ENCODE peak calls at places on chromosomes 11 and 22, in seven cellular contexts. S, Y, D, B, W, L and H are unnamed samples.
A peak's percentile ranks its signal among the peaks of the same experiment; 100 is the strongest.

GRCh38 chr11:121645596-121645995 is 192.8 kb upstream of the SORL1-AS1 start:
- DNase-seq in Y (no peak), W (no peak), D (peak; percentile 68), S (no peak), L (no peak), B (no peak), H (no peak)

GRCh38 chr22:19963863-19964642 is 22.4 kb upstream of the TXNRD2 start:
- DNase-seq in S (no peak), Y (peak; percentile 48), D (no peak), W (no peak), B (no peak), L (no peak), H (no peak)

GRCh38 chr22:28741200-28741757 is 341 bp downstream of the CHEK2 start:
- DNase-seq in Y (no peak), L (no peak), S (no peak), B (no peak), D (no peak), W (no peak), H (no peak)

GRCh38 chr11:2206291-2206690 is 34.7 kb upstream of the TH start:
- DNase-seq in B (no peak), W (peak; percentile 4), L (peak; percentile 45), S (no peak), Y (no peak), D (no peak), H (no peak)

GRCh38 chr11:120576606-120577005 is 65.1 kb downstream of the GRIK4 start:
- DNase-seq in D (no peak), S (no peak), W (no peak), Y (no peak), B (no peak), L (peak; percentile 14), H (no peak)

GRCh38 chr11:80136991-80137390 is 696.2 kb upstream of the TENM4 start:
- DNase-seq in D (no peak), W (no peak), Y (no peak), L (no peak), B (no peak), S (no peak), H (no peak)

GRCh38 chr11:21190181-21190580 is 520.8 kb downstream of the NELL1 start:
- DNase-seq in Y (no peak), D (no peak), S (no peak), L (no peak), B (no peak), W (no peak), H (no peak)

GRCh38 chr11:69799097-69799496 is 20.1 kb downstream of the FGF3 start:
- DNase-seq in L (no peak), B (no peak), S (no peak), W (no peak), Y (peak; percentile 46), D (no peak), H (no peak)

GRCh38 chr11:44506375-44507016 is 59.0 kb upstream of the CD82 start:
- DNase-seq in Y (no peak), B (peak; percentile 44), S (no peak), L (peak; percentile 28), W (no peak), D (no peak), H (peak; percentile 63)

GRCh38 chr11:84645988-84646689 is 981.0 kb downstream of the DLG2 start:
- DNase-seq in B (no peak), D (no peak), W (peak; percentile 57), L (no peak), S (peak; percentile 20), Y (no peak), H (no peak)

GRCh38 chr11:63494936-63495335 is 4.0 kb upstream of the PLAAT5 start:
- DNase-seq in W (peak; percentile 65), L (no peak), B (no peak), D (no peak), Y (no peak), S (no peak), H (no peak)

GRCh38 chr11:71990721-71991120 is 8.0 kb upstream of the IL18BP start:
- DNase-seq in S (no peak), Y (no peak), B (no peak), D (no peak), W (no peak), L (no peak), H (no peak)

GRCh38 chr11:7353100-7353499 is 101.4 kb downstream of the SYT9 start:
- DNase-seq in S (peak; percentile 11), W (no peak), D (no peak), Y (no peak), L (no peak), B (peak; percentile 22), H (peak; percentile 8)

GRCh38 chr11:3126207-3126865 is 38.8 kb downstream of the OSBPL5 start:
- DNase-seq in S (peak; percentile 93), D (no peak), Y (peak; percentile 55), L (peak; percentile 75), B (peak; percentile 79), W (peak; percentile 27), H (no peak)

GRCh38 chr11:126917531-126918204 is 82.9 kb downstream of the KIRREL3 start:
- DNase-seq in Y (no peak), S (no peak), D (peak; percentile 99), B (no peak), L (no peak), W (no peak), H (peak; percentile 45)

GRCh38 chr22:41197808-41198585 is 7.1 kb upstream of the L3MBTL2 start:
- DNase-seq in W (peak; percentile 40), S (peak; percentile 56), D (no peak), B (no peak), Y (peak; percentile 57), L (no peak), H (peak; percentile 43)

GRCh38 chr11:88281317-88281712 is 56.2 kb downstream of the CTSC start:
- DNase-seq in D (no peak), S (no peak), W (no peak), L (no peak), B (no peak), Y (no peak), H (no peak)

GRCh38 chr11:86047275-86047991 is 21.5 kb downstream of the PICALM start:
- DNase-seq in D (peak; percentile 54), Y (no peak), B (no peak), S (no peak), L (no peak), W (no peak), H (no peak)

GRCh38 chr22:20444325-20444724 is 6.7 kb upstream of the SCARF2 start:
- DNase-seq in Y (no peak), D (no peak), S (no peak), B (no peak), L (no peak), W (no peak), H (no peak)

GRCh38 chr22:19231986-19232385 is 53.5 kb upstream of the SLC25A1 start:
- DNase-seq in D (no peak), L (no peak), W (no peak), S (no peak), B (no peak), Y (no peak), H (no peak)

GRCh38 chr11:35619030-35619753 is 932 bp downstream of the FJX1 start:
- DNase-seq in B (no peak), L (peak; percentile 67), S (peak; percentile 8), Y (peak; percentile 63), W (peak; percentile 47), D (peak; percentile 37), H (no peak)

DNA sequence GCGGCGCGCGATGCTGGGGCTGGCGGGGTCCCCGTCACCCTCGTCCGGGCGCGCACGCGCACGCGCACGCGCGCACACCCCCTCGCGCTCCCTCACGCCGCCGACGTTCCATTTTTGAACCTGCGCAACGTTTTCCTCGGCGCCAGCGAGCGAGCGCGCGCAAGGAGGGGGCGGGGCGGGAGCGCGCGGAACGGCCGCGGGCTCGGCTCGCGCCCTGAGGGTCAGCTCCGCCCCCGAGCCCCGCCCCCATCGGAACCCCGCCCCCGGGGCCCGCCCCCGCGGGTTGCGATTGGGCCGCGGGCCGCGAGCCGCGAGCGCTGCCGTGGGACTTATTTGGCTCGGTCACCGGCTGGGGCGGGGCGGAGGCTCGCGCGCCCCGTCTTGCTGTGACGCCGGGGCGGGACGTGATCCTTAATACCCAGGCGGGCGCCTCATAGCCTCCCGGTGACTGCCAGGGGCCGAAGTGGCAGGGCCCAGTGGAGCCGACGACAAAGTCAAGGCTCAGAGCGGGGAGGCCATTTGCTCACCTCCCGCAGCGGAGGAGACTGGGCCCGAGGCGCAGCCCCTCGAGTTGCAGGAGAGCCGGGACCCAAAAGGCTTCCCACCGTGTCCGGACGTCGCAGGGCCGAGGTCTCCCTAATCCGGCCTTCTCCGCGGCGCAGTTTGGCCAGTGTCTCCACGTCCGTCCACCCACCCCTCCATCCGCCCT is at the start of gene CBX7:
- DNase-seq in Y (peak; percentile 97), D (peak; percentile 76), S (peak; percentile 94), L (peak; percentile 98), W (peak; percentile 95), B (peak; percentile 74), H (peak; percentile 88)
- TF ChIP-seq POLR2A in Y (peak; percentile 66), D (no peak), S (peak; percentile 73), L (peak; percentile 88), W (peak; percentile 69), B (no peak), H (peak; percentile 34)

DNA sequence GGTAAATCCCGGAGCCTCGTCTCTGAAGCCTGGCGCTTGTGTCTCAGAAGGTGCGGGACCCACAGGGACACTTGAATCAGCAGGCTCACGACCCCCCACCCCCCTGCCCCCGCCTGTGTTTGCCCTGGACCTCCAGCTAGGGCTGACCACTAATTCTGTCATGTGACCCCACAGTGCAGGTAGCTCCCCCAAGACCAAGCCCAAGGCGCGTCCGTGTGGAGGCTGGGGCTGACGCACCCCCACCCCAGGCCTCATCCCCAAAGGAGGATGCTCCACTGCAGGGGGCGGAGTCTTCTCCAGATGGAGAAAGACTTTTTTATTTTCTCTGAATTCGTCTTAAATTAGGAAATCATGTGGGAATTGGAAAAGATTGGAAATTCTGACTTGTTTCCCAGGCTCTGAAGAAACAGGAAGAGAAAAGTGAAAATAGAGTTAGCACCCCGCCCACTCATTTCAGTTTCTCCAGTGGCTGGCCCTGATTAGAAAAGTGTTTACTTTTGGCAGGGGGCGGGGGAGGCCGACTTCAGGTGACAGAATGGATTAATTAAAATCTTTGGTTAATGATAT is 1.0 kb upstream of the RELA start:
- DNase-seq in W (peak; percentile 48), S (peak; percentile 66), Y (no peak), B (no peak), L (peak; percentile 92), D (peak; percentile 52), H (no peak)
- TF ChIP-seq POLR2A in W (no peak), S (no peak), Y (no peak), B (no peak), L (no peak), D (no peak), H (peak; percentile 23)

GRCh38 chr11:118746988-118747585 is 43.9 kb downstream of the DDX6 start:
- DNase-seq in Y (no peak), B (no peak), W (no peak), L (no peak), S (no peak), D (peak; percentile 5), H (no peak)
- TF ChIP-seq POLR2A in Y (no peak), B (no peak), W (no peak), L (no peak), S (no peak), D (no peak), H (no peak)

DNA sequence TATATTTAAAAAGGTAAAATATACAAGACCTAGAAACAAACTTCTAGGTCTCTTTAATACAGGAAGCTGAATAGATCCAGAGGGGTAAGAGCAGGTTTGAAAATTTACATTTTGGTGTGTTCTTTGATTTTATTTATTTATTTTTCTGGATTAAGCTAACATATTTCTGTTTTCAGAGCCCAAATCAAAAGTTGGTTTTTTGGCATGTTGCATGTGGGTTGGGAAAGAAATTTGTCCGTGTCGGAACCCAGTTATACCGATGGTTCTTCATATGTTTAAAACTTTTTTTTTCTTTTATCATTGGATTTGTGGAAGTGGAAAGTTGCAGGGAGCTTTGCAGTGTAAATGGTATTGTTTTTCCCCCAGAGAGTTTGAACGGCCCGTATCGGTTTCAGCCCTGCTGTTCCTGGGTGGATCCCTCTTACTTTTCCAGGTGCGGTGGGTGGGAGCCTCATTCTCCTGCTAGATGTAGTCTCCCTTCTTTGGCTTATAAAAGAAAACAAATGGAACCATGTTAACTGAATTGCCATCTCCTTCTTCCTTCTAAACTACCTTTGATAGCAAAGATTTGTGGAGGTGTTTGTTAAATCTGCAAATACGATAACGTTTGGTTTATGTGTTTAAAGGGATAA is 749 bp downstream of the CTNND1 start:
- DNase-seq in L (no peak), W (peak; percentile 35), S (peak; percentile 47), B (no peak), Y (no peak), D (no peak), H (no peak)
- TF ChIP-seq POLR2A in L (no peak), W (no peak), S (peak; percentile 29), B (no peak), Y (no peak), D (no peak), H (no peak)